ENCODE peak calls at places on chromosomes 3 and 15, in five cellular contexts. I, K, R, W and C are unnamed samples.

GRCh38 chr3:179590669-179591068 is 13.8 kb downstream of the MRPL47 start:
- DNase-seq in I (no peak), K (no peak), R (no peak), W (no peak), C (no peak)

GRCh38 chr3:171967137-171967783 is 72.1 kb upstream of the FNDC3B start:
- DNase-seq in I (peak; percentile 21), K (no peak), R (peak; percentile 90), W (peak; percentile 85), C (peak; percentile 43)

GRCh38 chr3:182410051-182410450 is 383.3 kb upstream of the ATP11B start:
- DNase-seq in I (no peak), K (no peak), R (no peak), W (no peak), C (no peak)

GRCh38 chr3:45491344-45491743 is 103.0 kb downstream of the LARS2 start:
- DNase-seq in I (no peak), K (no peak), R (no peak), W (no peak), C (no peak)

GRCh38 chr15:74172751-74173544 is 562 bp upstream of the ISLR start:
- DNase-seq in I (peak; percentile 84), K (peak; percentile 85), R (peak; percentile 91), W (peak; percentile 67), C (peak; percentile 23)

GRCh38 chr3:48633743-48634142 is 1.5 kb downstream of the SLC26A6 start:
- DNase-seq in I (no peak), K (no peak), R (no peak), W (no peak), C (no peak)

GRCh38 chr3:165192610-165193192 is 3.5 kb downstream of the SLITRK3 start:
- DNase-seq in I (no peak), K (no peak), R (no peak), W (no peak), C (no peak)

GRCh38 chr15:49731187-49731828 is 110.5 kb downstream of the DTWD1 start:
- DNase-seq in I (no peak), K (no peak), R (peak; percentile 17), W (peak; percentile 23), C (no peak)

GRCh38 chr3:136305879-136306278 is 55.7 kb downstream of the PCCB start:
- DNase-seq in I (no peak), K (no peak), R (no peak), W (no peak), C (peak; percentile 5)

GRCh38 chr3:188956839-188957489 is 214.8 kb upstream of the TPRG1 start:
- DNase-seq in I (no peak), K (no peak), R (peak; percentile 84), W (peak; percentile 76), C (peak; percentile 62)

GRCh38 chr15:101014276-101014675 is 95.1 kb downstream of the LRRK1 start:
- DNase-seq in I (no peak), K (no peak), R (no peak), W (no peak), C (no peak)

GRCh38 chr15:67249830-67250229 is 4.6 kb downstream of the AAGAB start:
- DNase-seq in I (no peak), K (no peak), R (no peak), W (no peak), C (no peak)

GRCh38 chr3:163785693-163786092 is 1292.6 kb downstream of the SI start:
- DNase-seq in I (no peak), K (no peak), R (no peak), W (no peak), C (no peak)

GRCh38 chr3:181872887-181873286 is 161.2 kb downstream of the SOX2 start:
- DNase-seq in I (no peak), K (no peak), R (no peak), W (no peak), C (no peak)

GRCh38 chr3:177491301-177492031 is 294.2 kb upstream of the TBL1XR1 start:
- DNase-seq in I (peak; percentile 58), K (no peak), R (peak; percentile 76), W (peak; percentile 11), C (no peak)

GRCh38 chr3:6860911-6861330 is at the start of gene GRM7:
- DNase-seq in I (no peak), K (no peak), R (no peak), W (no peak), C (peak; percentile 65)